ENCODE peak calls at places on chromosomes 13 and 19, in seven cellular contexts. J, Q, H, B, U, O and N are unnamed samples.
A peak's percentile ranks its signal among the peaks of the same experiment; 100 is the strongest.

GRCh38 chr19:27974082-27974513 is 1238.9 kb downstream of the UQCRFS1 start:
- DNase-seq in J (peak; percentile 8), Q (no peak), H (no peak), B (no peak), U (no peak), O (no peak), N (no peak)

GRCh38 chr13:76816394-76816793 is 69.8 kb downstream of the KCTD12 start:
- DNase-seq in J (no peak), Q (no peak), H (no peak), B (no peak), U (no peak), O (no peak), N (no peak)

GRCh38 chr13:102392810-102393209 is 9.0 kb downstream of the FGF14 start:
- DNase-seq in J (peak; percentile 36), Q (no peak), H (no peak), B (no peak), U (no peak), O (no peak), N (no peak)

GRCh38 chr13:101325423-101325822 is 90.9 kb downstream of the NALCN start:
- DNase-seq in J (no peak), Q (no peak), H (no peak), B (no peak), U (no peak), O (no peak), N (no peak)

GRCh38 chr19:8988204-8988603 is 22.0 kb downstream of the MUC16 start:
- DNase-seq in J (no peak), Q (no peak), H (no peak), B (no peak), U (no peak), O (no peak), N (no peak)

GRCh38 chr13:36051082-36051481 is 80.1 kb downstream of the DCLK1 start:
- DNase-seq in J (no peak), Q (no peak), H (no peak), B (no peak), U (no peak), O (no peak), N (no peak)

GRCh38 chr19:341386-342127 is 3.0 kb downstream of the MIER2 start:
- DNase-seq in J (no peak), Q (no peak), H (no peak), B (no peak), U (no peak), O (no peak), N (no peak)

GRCh38 chr13:72258340-72258981 is 391.5 kb upstream of the DACH1 start:
- DNase-seq in J (no peak), Q (no peak), H (no peak), B (no peak), U (no peak), O (no peak), N (no peak)

GRCh38 chr13:79096099-79096498 is 310.0 kb downstream of the RBM26 start:
- DNase-seq in J (no peak), Q (no peak), H (no peak), B (no peak), U (no peak), O (no peak), N (no peak)

GRCh38 chr19:39645800-39646411 is 9.8 kb upstream of the LGALS16 start:
- DNase-seq in J (peak; percentile 36), Q (no peak), H (no peak), B (peak; percentile 6), U (no peak), O (no peak), N (no peak)

GRCh38 chr19:28466107-28467045 is 746.6 kb downstream of the UQCRFS1 start:
- DNase-seq in J (peak; percentile 32), Q (peak; percentile 45), H (no peak), B (peak; percentile 18), U (peak; percentile 59), O (no peak), N (no peak)

GRCh38 chr19:56301886-56302620 is 12.6 kb downstream of the ZSCAN5A start:
- DNase-seq in J (peak; percentile 8), Q (no peak), H (no peak), B (no peak), U (no peak), O (no peak), N (no peak)

GRCh38 chr13:99314640-99315176 is 7.5 kb upstream of the GPR183 start:
- DNase-seq in J (no peak), Q (no peak), H (no peak), B (peak; percentile 45), U (no peak), O (no peak), N (no peak)

GRCh38 chr13:110240352-110240751 is 66.6 kb downstream of the COL4A1 start:
- DNase-seq in J (no peak), Q (peak; percentile 37), H (no peak), B (no peak), U (no peak), O (no peak), N (no peak)

GRCh38 chr13:27455331-27455855 is 5.0 kb upstream of the MTIF3 start:
- DNase-seq in J (no peak), Q (no peak), H (no peak), B (no peak), U (no peak), O (no peak), N (no peak)

GRCh38 chr19:2820112-2820702 is 539 bp downstream of the ZNF554 start:
- DNase-seq in J (no peak), Q (no peak), H (no peak), B (no peak), U (no peak), O (no peak), N (peak; percentile 19)

GRCh38 chr13:20960663-20961309 is 58.2 kb upstream of the XPO4 start:
- DNase-seq in J (no peak), Q (no peak), H (no peak), B (no peak), U (no peak), O (no peak), N (no peak)

GRCh38 chr13:33126909-33127607 is 110.8 kb downstream of the KL start:
- DNase-seq in J (no peak), Q (peak; percentile 64), H (no peak), B (peak; percentile 65), U (no peak), O (no peak), N (no peak)
- TF ChIP-seq CTCF in J (no peak), Q (no peak), H (no peak), B (no peak), U (no peak), O (no peak), N (no peak)

GRCh38 chr19:1602091-1602707 is 3.1 kb downstream of the UQCR11 start:
- DNase-seq in J (no peak), Q (no peak), H (no peak), B (no peak), U (no peak), O (no peak), N (no peak)

GRCh38 chr19:1608414-1609391 is 3.4 kb upstream of the UQCR11 start:
- DNase-seq in J (no peak), Q (no peak), H (no peak), B (no peak), U (no peak), O (no peak), N (no peak)

GRCh38 chr19:1601613-1602064 is 3.6 kb downstream of the UQCR11 start:
- DNase-seq in J (no peak), Q (no peak), H (no peak), B (no peak), U (no peak), O (no peak), N (no peak)

GRCh38 chr19:1606138-1606651 is 933 bp upstream of the UQCR11 start:
- DNase-seq in J (no peak), Q (no peak), H (no peak), B (no peak), U (peak; percentile 28), O (no peak), N (no peak)

GRCh38 chr19:1605236-1606137 is at the start of gene UQCR11:
- DNase-seq in J (peak; percentile 95), Q (peak; percentile 94), H (peak; percentile 87), B (peak; percentile 94), U (peak; percentile 95), O (peak; percentile 97), N (peak; percentile 99)
- TF ChIP-seq CTCF in J (peak; percentile 70), Q (peak; percentile 76), H (no peak), B (peak; percentile 61), U (peak; percentile 56), O (peak; percentile 75), N (peak; percentile 70)

GRCh38 chr13:39037880-39038568 is at the start of the genes NHLRC3 and PROSER1:
- DNase-seq in J (peak; percentile 97), Q (peak; percentile 87), H (peak; percentile 73), B (peak; percentile 87), U (peak; percentile 96), O (peak; percentile 94), N (peak; percentile 69)
- TF ChIP-seq CTCF in J (no peak), Q (no peak), H (no peak), B (no peak), U (no peak), O (no peak), N (no peak)

GRCh38 chr19:12996542-12997094 is 1.3 kb downstream of the NFIX start:
- DNase-seq in J (no peak), Q (peak; percentile 66), H (no peak), B (peak; percentile 53), U (no peak), O (no peak), N (no peak)
- TF ChIP-seq CTCF in J (no peak), Q (peak; percentile 8), H (no peak), B (no peak), U (no peak), O (no peak), N (peak; percentile 17)

DNA sequence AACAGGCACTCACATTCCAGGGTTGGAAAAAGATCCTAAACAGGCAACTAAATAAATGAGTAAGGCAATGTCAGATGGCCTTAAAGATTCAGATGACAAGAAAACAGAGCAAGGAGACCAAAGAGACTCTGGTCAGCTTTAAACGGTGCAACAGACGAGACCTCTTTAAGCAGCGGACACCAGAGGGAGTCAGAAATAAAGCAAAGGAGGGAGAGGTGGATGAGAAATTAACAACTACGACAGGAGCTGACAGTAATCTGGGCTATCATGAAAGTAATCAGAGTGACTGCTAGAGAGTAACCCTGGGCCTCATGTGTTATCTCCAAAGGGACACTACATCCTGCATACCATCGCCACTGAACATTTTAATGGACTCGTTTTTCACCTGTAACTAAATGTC is 1.1 kb downstream of the ZNF550 start:
- DNase-seq in J (peak; percentile 23), Q (no peak), H (no peak), B (no peak), U (no peak), O (no peak), N (peak; percentile 10)
- TF ChIP-seq CTCF in J (peak; percentile 31), Q (peak; percentile 24), H (no peak), B (no peak), U (no peak), O (no peak), N (no peak)

GRCh38 chr19:19111138-19111835 is 27.0 kb downstream of the TMEM161A start:
- DNase-seq in J (no peak), Q (no peak), H (no peak), B (no peak), U (no peak), O (no peak), N (no peak)

GRCh38 chr19:19109601-19110000 is 28.7 kb downstream of the TMEM161A start:
- DNase-seq in J (no peak), Q (no peak), H (no peak), B (no peak), U (no peak), O (no peak), N (no peak)

GRCh38 chr19:19113040-19113541 is 25.2 kb downstream of the TMEM161A start:
- DNase-seq in J (peak; percentile 17), Q (no peak), H (no peak), B (peak; percentile 41), U (no peak), O (no peak), N (no peak)

GRCh38 chr19:19111967-19112580 is 26.2 kb downstream of the TMEM161A start:
- DNase-seq in J (no peak), Q (no peak), H (no peak), B (no peak), U (no peak), O (no peak), N (no peak)

GRCh38 chr19:19110410-19111137 is 27.7 kb downstream of the TMEM161A start:
- DNase-seq in J (peak; percentile 22), Q (no peak), H (no peak), B (no peak), U (no peak), O (no peak), N (no peak)
- TF ChIP-seq CTCF in J (no peak), Q (peak; percentile 42), H (no peak), B (peak; percentile 14), U (no peak), O (peak; percentile 39), N (no peak)